ENCODE peak calls at places on chromosomes 12 and 14, in seven cellular contexts. W is IMR-90, D is H1, J is H9, N is mesendoderm, Z is neuronal stem cell, U is mesenchymal stem cell. A is an unnamed sample.

GRCh38 chr14:79842270-79842669 is 369.0 kb downstream of the DIO2 start:
- DNase-seq in D (no peak), U (peak; percentile 87), N (peak; percentile 16), W (peak; percentile 92), J (no peak), Z (no peak), A (peak; percentile 21)

GRCh38 chr12:98644712-98645571 is at the start of the genes APAF1 and IKBIP:
- DNase-seq in Z (peak; percentile 97), N (peak; percentile 98), J (peak; percentile 97), D (peak; percentile 97), U (peak; percentile 96), W (peak; percentile 94), A (peak; percentile 95)

GRCh38 chr12:26179829-26180228 is 15.5 kb upstream of the SSPN start:
- DNase-seq in N (no peak), Z (no peak), U (no peak), D (no peak), W (no peak), J (no peak), A (no peak)

GRCh38 chr12:32947203-32947795 is 50.7 kb upstream of the PKP2 start:
- DNase-seq in Z (peak; percentile 27), J (no peak), W (no peak), U (peak; percentile 2), N (peak; percentile 74), D (no peak), A (peak; percentile 82)

GRCh38 chr14:56487090-56487667 is 92.4 kb upstream of the TMEM260 start:
- DNase-seq in Z (no peak), N (peak; percentile 23), J (no peak), D (no peak), W (peak; percentile 32), U (peak; percentile 50), A (no peak)

GRCh38 chr14:94559638-94560290 is 1.5 kb upstream of the SERPINA4 start:
- DNase-seq in Z (no peak), U (no peak), J (no peak), N (no peak), D (no peak), W (no peak), A (no peak)

GRCh38 chr14:96136361-96136760 is 68.3 kb upstream of the BDKRB2 start:
- DNase-seq in Z (no peak), J (no peak), U (peak; percentile 81), D (no peak), N (no peak), W (peak; percentile 88), A (peak; percentile 71)

GRCh38 chr14:72801381-72801812 is 92.5 kb downstream of the DPF3 start:
- DNase-seq in D (no peak), J (no peak), U (peak; percentile 81), Z (no peak), W (peak; percentile 99), N (no peak), A (peak; percentile 56)

GRCh38 chr12:49553512-49554088 is 14.3 kb downstream of the MCRS1 start:
- DNase-seq in N (peak; percentile 81), U (peak; percentile 17), W (no peak), D (no peak), J (no peak), Z (no peak), A (no peak)

GRCh38 chr14:87888136-87888999 is 104.6 kb downstream of the GALC start:
- DNase-seq in Z (no peak), D (peak; percentile 89), J (peak; percentile 74), W (no peak), U (no peak), N (peak; percentile 75), A (peak; percentile 19)

GRCh38 chr12:51773145-51773869 is 75.2 kb downstream of the FIGNL2 start:
- DNase-seq in J (no peak), W (peak; percentile 77), U (no peak), Z (no peak), N (no peak), D (no peak), A (no peak)

GRCh38 chr12:90987101-90987500 is 17.7 kb downstream of the EPYC start:
- DNase-seq in D (no peak), U (no peak), N (no peak), Z (no peak), J (no peak), W (no peak), A (no peak)

GRCh38 chr12:112418248-112418595 is 525 bp upstream of the PTPN11 start:
- DNase-seq in J (no peak), N (no peak), D (no peak), U (no peak), Z (no peak), W (peak; percentile 11), A (no peak)
- H4K8ac ChIP-seq in J (no peak overlapping the region), N (no peak overlapping the region), D (peak overlapping the region; percentile 96), U (peak overlapping the region; percentile 95), Z (peak overlapping the region; percentile 7), W (peak overlapping the region; percentile 100), A (peak overlapping the region; percentile 97)

DNA sequence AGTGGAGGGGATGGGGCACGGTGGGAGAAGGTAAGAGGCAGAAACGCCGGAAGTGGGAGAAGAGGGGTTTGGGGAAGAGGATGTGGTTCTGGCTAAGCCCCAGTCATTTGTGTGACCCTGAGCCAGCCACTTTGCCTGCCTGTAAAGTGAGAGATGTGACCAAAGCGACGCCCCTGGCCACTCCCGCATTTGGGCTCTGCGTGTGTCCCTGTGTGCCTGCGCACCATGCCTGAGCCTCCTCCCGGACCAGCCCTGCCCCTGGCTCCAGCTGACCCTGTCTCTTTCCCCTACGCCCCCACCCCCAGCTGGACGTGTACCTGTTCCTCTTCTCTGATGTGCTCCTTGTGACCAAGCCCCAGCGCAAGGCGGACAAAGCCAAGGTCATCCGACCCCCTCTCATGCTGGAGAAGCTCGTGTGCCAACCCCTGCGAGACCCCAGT is 8.0 kb downstream of the PLEKHG6 start:
- DNase-seq in W (no peak), Z (no peak), D (no peak), J (no peak), N (no peak), U (no peak), A (no peak)
- H4K8ac ChIP-seq in W (no peak overlapping the region), Z (no peak overlapping the region), D (peak overlapping the region; percentile 6), J (no peak overlapping the region), N (no peak overlapping the region), U (no peak overlapping the region), A (no peak overlapping the region)

DNA sequence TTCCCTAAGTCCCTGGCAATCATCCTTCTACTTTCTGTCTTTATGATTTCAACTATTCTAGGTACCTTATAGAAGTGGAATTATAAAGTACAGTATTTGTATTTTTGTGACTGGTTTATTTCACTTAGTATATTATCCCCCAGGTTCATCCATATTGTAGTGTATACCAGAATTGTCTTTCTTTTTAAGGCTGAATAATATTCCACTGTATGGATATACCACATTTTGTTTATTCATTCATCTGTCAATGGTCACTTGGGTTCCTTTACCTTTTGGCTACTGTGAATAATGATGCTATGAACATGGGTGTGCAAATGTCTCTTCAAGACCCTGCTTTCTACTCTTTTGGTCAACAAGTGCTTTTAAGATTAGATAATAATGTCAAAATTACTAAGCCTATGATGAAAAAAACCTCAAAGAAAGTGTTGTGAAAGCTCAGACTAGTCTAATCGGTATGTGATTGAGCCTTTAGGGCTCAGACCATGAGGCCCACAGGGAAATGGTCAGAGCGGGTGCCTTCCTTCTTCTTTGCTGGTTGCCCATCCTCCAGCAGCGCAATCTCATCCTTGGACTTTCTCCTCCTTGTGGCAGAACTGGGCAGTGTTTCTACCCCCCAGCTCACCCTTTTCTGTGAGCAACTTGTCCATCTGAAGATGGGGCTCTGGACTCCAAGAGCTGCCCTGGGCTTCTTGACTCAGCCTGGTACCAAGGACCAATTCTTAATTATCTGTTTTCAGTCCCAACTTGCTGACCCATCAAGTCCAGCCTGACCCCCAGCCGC is 105.4 kb downstream of the TTC8 start:
- DNase-seq in Z (no peak), J (peak; percentile 36), W (no peak), U (no peak), D (peak; percentile 56), N (peak; percentile 14), A (peak; percentile 29)
- H4K8ac ChIP-seq in Z (no peak overlapping the region), J (no peak overlapping the region), W (no peak overlapping the region), U (no peak overlapping the region), D (no peak overlapping the region), N (no peak overlapping the region), A (no peak overlapping the region)

DNA sequence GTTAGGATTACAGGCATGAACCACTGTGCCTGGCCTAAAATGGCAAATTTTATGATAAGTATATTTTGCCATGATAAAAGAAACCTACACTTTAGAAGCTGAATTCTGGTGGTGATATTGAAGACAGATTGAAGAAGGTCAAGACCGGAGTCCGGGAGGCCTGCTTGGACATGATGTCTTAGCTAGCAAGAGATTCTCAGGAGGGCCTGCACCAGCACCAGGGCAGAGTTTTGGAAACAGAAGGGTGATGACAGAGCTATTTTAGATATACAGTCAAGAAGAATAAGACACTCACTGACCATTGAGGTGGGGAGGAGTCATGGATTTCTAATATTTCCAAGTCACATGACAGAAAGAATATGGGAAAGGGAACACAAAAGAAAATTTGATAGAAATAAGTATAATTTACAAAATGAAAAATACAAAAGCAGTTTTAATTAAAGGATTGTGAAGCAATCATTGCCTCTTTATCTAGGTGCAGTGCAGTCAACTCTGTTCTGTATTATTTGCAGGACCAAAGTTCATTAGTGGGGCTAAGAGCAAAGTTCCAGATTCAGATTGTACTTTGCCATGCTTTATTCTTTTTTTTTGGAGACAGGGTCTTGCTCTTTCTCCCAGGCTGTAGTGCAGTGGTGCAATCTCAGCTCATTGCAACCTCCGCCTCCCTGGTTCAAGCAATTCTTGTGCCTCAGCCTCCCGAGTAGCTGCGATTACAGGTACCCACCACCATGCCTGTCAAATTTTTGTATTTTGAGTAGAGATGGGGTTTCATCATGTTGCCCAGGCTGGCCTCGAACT is 9.3 kb upstream of the PPP4R3A start:
- DNase-seq in J (no peak), W (no peak), D (no peak), U (no peak), N (no peak), Z (no peak), A (no peak)
- H4K8ac ChIP-seq in J (no peak overlapping the region), W (no peak overlapping the region), D (no peak overlapping the region), U (no peak overlapping the region), N (no peak overlapping the region), Z (no peak overlapping the region), A (no peak overlapping the region)

DNA sequence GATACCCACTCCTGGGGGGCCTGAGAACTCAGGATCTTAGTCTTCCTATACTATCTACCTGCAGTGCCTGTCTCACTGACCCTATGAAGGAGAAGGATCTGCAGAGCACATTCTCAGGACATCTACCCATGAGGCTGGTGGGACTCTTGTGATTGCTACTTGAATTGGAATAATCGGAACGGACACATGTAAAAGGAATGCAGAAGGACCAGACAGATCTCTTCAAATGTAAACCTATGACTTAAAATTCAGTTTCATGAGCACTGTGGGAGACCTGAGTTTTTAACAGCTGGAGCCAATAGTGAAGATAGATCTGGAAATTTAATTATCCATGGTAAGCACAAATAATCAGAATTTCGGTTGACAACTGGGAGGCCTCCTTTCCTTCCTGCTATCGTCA is 35.2 kb upstream of the CPSF6 start:
- DNase-seq in J (no peak), D (no peak), Z (no peak), N (no peak), U (no peak), W (no peak), A (peak; percentile 53)
- H4K8ac ChIP-seq in J (no peak overlapping the region), D (no peak overlapping the region), Z (no peak overlapping the region), N (no peak overlapping the region), U (no peak overlapping the region), W (no peak overlapping the region), A (no peak overlapping the region)

DNA sequence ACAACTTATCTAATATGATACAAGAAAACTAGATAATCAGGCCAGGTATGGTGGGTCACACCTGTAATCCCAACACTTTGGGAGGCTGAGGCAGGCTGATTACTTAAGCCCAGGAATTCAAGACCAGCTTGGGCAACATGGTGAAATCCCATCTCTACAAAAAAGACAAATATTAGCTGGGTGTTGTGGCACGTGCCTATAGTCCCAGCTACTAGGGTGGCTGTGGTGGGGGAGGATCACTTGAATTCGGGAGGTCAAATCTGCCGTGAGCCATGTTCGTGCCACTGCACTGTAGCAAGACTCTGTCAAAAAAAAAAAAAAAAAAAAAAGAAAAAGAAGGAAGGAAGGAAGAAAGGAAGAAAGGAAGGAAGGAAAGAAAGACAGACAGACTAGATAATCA is 27.0 kb downstream of the ZCRB1 start:
- DNase-seq in U (no peak), Z (no peak), W (no peak), N (no peak), D (no peak), J (no peak), A (peak; percentile 4)
- H4K8ac ChIP-seq in U (no peak overlapping the region), Z (no peak overlapping the region), W (no peak overlapping the region), N (no peak overlapping the region), D (no peak overlapping the region), J (no peak overlapping the region), A (no peak overlapping the region)

A was measured in trophoblast cell.